ENCODE peak calls at places on chromosomes 16 and 17, in seven cellular contexts. G is A549, Q is SK-N-SH, J is Panc1, O is GM23338, S is HL-60, X is K562. Z is an unnamed sample.

GRCh38 chr16:12406158-12406557 is 397.5 kb downstream of the CPPED1 start:
- DNase-seq in S (no peak), J (no peak), O (no peak), G (no peak), Q (no peak), X (no peak), Z (no peak)

GRCh38 chr17:78781339-78782304 is at the start of gene CYTH1:
- DNase-seq in J (no peak), O (peak), S (peak), G (peak), Q (peak), X (peak), Z (no peak)

GRCh38 chr16:30132591-30132990 is 9.6 kb upstream of the MAPK3 start:
- DNase-seq in J (no peak), G (no peak), X (no peak), Q (no peak), S (no peak), O (no peak), Z (no peak)

GRCh38 chr16:58832496-58832895 is 98.4 kb upstream of the GOT2 start:
- DNase-seq in G (no peak), O (no peak), J (no peak), Q (no peak), X (no peak), S (no peak), Z (no peak)

GRCh38 chr16:53893731-53894435 is 189.9 kb downstream of the FTO start:
- DNase-seq in G (peak), O (no peak), J (no peak), Q (no peak), S (no peak), X (no peak), Z (no peak)

GRCh38 chr17:6775871-6776405 is at the start of gene FBXO39:
- DNase-seq in G (no peak), Q (no peak), S (no peak), O (peak), J (no peak), X (no peak), Z (no peak)

GRCh38 chr16:85401370-85401916 is 211.7 kb upstream of the GSE1 start:
- DNase-seq in Q (no peak), O (no peak), S (no peak), J (no peak), X (no peak), G (no peak), Z (no peak)

GRCh38 chr17:56320443-56320842 is 167.2 kb downstream of the ANKFN1 start:
- DNase-seq in X (no peak), J (no peak), Q (no peak), O (peak), S (no peak), G (no peak), Z (no peak)

GRCh38 chr17:83124871-83125514 is 45.6 kb downstream of the METRNL start:
- DNase-seq in J (no peak), G (no peak), X (no peak), Q (no peak), O (no peak), S (peak), Z (no peak)

GRCh38 chr17:28216528-28216927 is 102.5 kb upstream of the TMEM97 start:
- DNase-seq in S (peak), O (peak), Q (no peak), X (no peak), J (no peak), G (peak), Z (no peak)

GRCh38 chr17:75315541-75316243 is 26.5 kb upstream of the SLC25A19 start:
- DNase-seq in Q (no peak), J (no peak), X (no peak), O (no peak), G (no peak), S (peak), Z (no peak)

GRCh38 chr16:49641250-49641649 is 214.7 kb downstream of the ZNF423 start:
- DNase-seq in S (no peak), J (no peak), Q (no peak), G (no peak), O (no peak), X (no peak), Z (no peak)

GRCh38 chr16:19583665-19584300 is 28.3 kb downstream of the VPS35L start:
- DNase-seq in J (no peak), S (peak), O (peak), X (peak), Q (peak), G (peak), Z (peak)

GRCh38 chr17:15261818-15262290 is 3.3 kb downstream of the PMP22 start:
- DNase-seq in X (no peak), S (no peak), G (peak), J (no peak), O (peak), Q (no peak), Z (no peak)

GRCh38 chr17:54439816-54440215 is 460.8 kb upstream of the TOM1L1 start:
- DNase-seq in J (no peak), G (no peak), X (no peak), O (no peak), S (no peak), Q (no peak), Z (no peak)

GRCh38 chr17:15490634-15491261 is 23.3 kb upstream of the CDRT4 start:
- DNase-seq in O (peak), Q (no peak), G (no peak), X (peak), S (no peak), J (no peak), Z (peak)

GRCh38 chr16:4372315-4372577 is 598 bp downstream of the VASN start:
- DNase-seq in G (no peak), J (no peak), O (no peak), S (no peak), Q (no peak), X (no peak), Z (no peak)

GRCh38 chr16:3642397-3643094 is 11.9 kb upstream of the DNASE1 start:
- DNase-seq in J (no peak), O (no peak), S (no peak), X (peak), G (no peak), Q (peak), Z (peak)

GRCh38 chr16:70688266-70688742 is 2.5 kb upstream of the MTSS2 start:
- DNase-seq in Q (peak), S (no peak), J (no peak), O (peak), X (no peak), G (no peak), Z (no peak)
- TF ChIP-seq REST in Q (no peak), S (no peak), J (no peak), O (no peak), X (no peak), G (no peak), Z (no peak)

GRCh38 chr17:80920406-80920805 is 71.2 kb upstream of the CHMP6 start:
- DNase-seq in J (no peak), Q (no peak), X (no peak), G (no peak), O (no peak), S (no peak), Z (no peak)

GRCh38 chr17:80919331-80920284 is 72.0 kb upstream of the CHMP6 start:
- DNase-seq in J (no peak), O (no peak), Q (no peak), X (no peak), G (no peak), S (no peak), Z (no peak)

GRCh38 chr17:80921159-80921558 is 70.5 kb upstream of the CHMP6 start:
- DNase-seq in S (no peak), X (no peak), Q (no peak), G (no peak), O (no peak), J (no peak), Z (no peak)

GRCh38 chr17:80917716-80918560 is 73.7 kb upstream of the CHMP6 start:
- DNase-seq in G (no peak), S (no peak), J (no peak), Q (peak), X (no peak), O (no peak), Z (no peak)

DNA sequence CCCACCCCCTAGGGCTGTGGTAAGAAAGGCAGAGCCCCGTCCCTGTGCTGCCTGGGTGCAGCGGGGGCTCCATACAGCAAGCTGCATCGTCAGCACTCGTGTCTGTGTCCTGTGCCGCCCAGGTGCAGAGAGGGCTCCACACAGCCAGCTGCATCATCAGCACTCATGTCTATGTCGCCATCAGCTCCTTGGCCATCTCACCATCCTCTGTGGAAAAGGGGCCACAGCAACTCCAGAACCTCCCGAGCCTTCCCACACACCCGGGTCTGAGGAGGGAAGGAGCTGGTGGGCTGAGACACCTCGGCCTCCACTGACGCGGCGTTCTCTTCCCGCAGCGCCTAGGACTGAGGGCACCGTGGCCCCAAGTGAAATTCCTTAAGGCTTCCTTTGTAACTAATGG is 72.9 kb upstream of the CHMP6 start:
- DNase-seq in G (no peak), Q (no peak), J (no peak), S (no peak), O (no peak), X (no peak), Z (no peak)
- TF ChIP-seq REST in G (no peak), Q (no peak), J (no peak), S (no peak), O (no peak), X (no peak), Z (no peak)

GRCh38 chr17:18184143-18185007 is 747 bp downstream of the ALKBH5 start:
- DNase-seq in G (peak), O (peak), Q (no peak), J (no peak), S (peak), X (peak), Z (no peak)
- TF ChIP-seq REST in G (no peak), O (no peak), Q (no peak), J (no peak), S (no peak), X (no peak), Z (no peak)

DNA sequence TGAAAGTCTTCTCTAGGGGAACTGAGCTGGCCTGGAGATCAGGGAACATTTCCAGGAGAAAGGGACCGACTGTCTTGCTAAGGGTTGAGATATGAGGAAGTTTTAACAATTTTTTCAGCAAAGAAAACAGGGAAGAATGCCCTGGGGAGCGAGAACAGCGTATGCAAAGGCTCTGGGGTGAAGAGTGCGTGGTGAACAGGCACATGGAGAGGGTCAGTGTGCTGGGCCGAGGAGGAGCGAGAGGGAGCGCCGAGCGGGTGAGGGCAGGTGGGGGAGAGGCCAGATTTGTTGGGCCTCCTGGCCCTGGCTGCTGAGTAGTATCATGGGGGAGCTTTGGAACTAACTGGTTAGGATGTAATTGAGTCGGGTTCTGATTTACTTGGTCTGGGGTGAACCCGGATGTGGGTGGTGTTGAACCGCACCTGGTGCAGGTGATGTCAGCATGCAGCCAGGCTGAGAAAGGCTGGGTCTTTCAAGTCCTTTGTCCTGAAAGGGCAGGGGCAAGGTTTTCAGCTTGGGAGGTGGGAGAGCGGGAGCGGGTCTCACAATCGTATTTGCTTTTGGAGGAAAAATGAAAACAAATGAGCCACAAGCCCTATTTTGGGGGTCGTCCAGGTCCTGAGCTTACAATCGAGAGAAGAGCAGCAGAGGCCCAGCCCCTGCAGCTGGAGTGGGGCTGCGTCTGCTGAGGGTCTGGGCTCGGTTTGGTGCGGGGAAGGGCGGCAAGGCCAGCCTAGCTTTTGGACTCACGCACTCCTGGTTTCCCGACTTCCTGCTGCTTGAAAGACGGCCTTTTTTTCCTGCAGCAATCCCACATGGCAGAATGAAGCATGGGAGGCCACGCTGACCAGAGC is 11.1 kb upstream of the WFDC1 start:
- DNase-seq in Q (no peak), G (no peak), S (no peak), J (no peak), X (no peak), O (peak), Z (no peak)
- TF ChIP-seq REST in Q (no peak), G (no peak), S (no peak), J (no peak), X (no peak), O (no peak), Z (no peak)

DNA sequence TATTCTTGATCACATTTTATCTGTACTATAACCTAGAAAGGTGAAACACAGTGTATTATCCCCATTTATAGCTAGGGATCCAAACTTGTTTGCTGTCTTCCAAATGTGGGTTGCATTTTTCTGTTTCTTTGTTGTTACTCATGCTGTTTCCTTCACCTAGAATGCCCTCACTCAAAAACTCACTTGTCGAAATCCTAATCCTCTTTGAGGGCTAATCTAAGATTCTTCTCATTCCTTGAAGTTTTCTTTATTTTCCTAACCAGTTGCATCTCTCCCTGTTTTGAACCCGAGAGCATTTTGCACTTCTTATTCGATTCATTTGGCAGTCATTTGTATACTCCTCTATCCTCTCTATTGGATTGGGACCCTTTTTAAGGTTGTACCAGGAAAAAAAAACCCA is 9.6 kb downstream of the CALCOCO2 start:
- DNase-seq in Q (no peak), J (no peak), O (no peak), X (no peak), G (no peak), S (no peak), Z (no peak)
- TF ChIP-seq REST in Q (no peak), J (no peak), O (no peak), X (no peak), G (no peak), S (no peak), Z (no peak)

DNA sequence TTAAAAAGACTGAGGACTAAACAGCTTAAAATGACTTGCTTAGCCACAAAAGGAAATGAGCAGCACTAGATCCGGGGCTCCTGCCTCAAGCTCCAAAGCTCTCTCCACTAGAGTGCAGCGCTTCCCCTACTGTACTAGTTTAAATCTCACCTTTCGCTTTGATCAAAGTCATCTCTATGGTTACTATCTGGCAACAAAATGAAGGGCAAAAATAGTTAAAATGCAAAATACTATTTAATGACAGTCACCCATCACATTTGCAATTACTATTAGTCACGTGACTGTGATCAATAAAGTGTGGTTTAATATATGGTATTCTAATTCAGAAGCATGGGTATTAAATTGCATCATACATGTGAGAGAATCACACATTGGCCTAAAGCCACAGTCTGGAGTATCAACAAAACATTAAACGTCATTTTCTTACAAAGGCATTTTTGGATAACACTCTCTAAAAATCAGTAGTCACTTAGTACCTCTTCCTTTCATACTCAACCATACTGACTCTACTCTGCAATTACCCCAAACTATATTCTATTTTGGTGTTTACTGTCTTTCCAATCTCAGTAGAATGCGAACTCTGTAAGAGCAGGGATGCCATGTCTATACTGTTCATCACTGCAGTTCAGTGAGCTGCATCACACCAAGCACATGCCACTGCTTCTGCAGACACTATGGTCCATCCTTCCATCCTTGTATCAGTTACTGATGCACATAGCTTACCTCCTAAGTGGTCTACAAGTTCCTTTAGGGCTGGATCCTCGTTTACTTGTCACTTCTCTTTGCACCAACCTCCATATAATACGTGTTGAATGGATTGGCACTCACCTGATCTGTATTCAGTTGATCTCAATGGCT is 6.2 kb downstream of the PSMD12 start:
- DNase-seq in G (peak), X (peak), O (peak), S (no peak), Q (peak), J (no peak), Z (peak)
- TF ChIP-seq REST in G (no peak), X (no peak), O (no peak), S (no peak), Q (no peak), J (no peak), Z (no peak)